ENCODE peak calls at places on chromosomes 3 and 15, in eight cellular contexts. One of them, this sample, is unnamed.
A peak's percentile ranks its signal among the peaks of the same experiment; 100 is the strongest.

GRCh38 chr15:65289261-65289854 is 2.7 kb upstream of the PARP16 start:
- DNase-seq in endothelial cell of umbilical vein: no peak
- DNase-seq in Right ventricle myocardium superior: no peak
- DNase-seq in astrocyte of the cerebellum: no peak
- DNase-seq in NCI-H1105 treated with DMSO at 0.1 percent for 48 hours: no peak
- DNase-seq in right atrium auricular region: no peak
- DNase-seq in progenitor cell of endocrine pancreas: no peak
- DNase-seq in stimulated activated CD8-positive, alpha-beta memory T cell treated with anti-CD3 and anti-CD28 coated beads, Interleukin-2, amount 100 ng/mL, for 1 hour: no peak
- DNase-seq in this sample: no peak

GRCh38 chr3:158395421-158395820 is 175.6 kb upstream of the MLF1 start:
- DNase-seq in endothelial cell of umbilical vein: no peak
- DNase-seq in Right ventricle myocardium superior: no peak
- DNase-seq in astrocyte of the cerebellum: no peak
- DNase-seq in NCI-H1105 treated with DMSO at 0.1 percent for 48 hours: no peak
- DNase-seq in right atrium auricular region: no peak
- DNase-seq in progenitor cell of endocrine pancreas: no peak
- DNase-seq in stimulated activated CD8-positive, alpha-beta memory T cell treated with anti-CD3 and anti-CD28 coated beads, Interleukin-2, amount 100 ng/mL, for 1 hour: no peak
- DNase-seq in this sample: no peak

GRCh38 chr3:8727793-8728517 is 5.6 kb upstream of the CAV3 start:
- DNase-seq in endothelial cell of umbilical vein: no peak
- DNase-seq in Right ventricle myocardium superior: no peak
- DNase-seq in astrocyte of the cerebellum: no peak
- DNase-seq in NCI-H1105 treated with DMSO at 0.1 percent for 48 hours: no peak
- DNase-seq in right atrium auricular region: no peak
- DNase-seq in progenitor cell of endocrine pancreas: no peak
- DNase-seq in stimulated activated CD8-positive, alpha-beta memory T cell treated with anti-CD3 and anti-CD28 coated beads, Interleukin-2, amount 100 ng/mL, for 1 hour: no peak
- DNase-seq in this sample: no peak

GRCh38 chr3:20100106-20100605 is 59.9 kb downstream of the KAT2B start:
- DNase-seq in endothelial cell of umbilical vein: no peak
- DNase-seq in Right ventricle myocardium superior: no peak
- DNase-seq in astrocyte of the cerebellum: no peak
- DNase-seq in NCI-H1105 treated with DMSO at 0.1 percent for 48 hours: no peak
- DNase-seq in right atrium auricular region: no peak
- DNase-seq in progenitor cell of endocrine pancreas: no peak
- DNase-seq in stimulated activated CD8-positive, alpha-beta memory T cell treated with anti-CD3 and anti-CD28 coated beads, Interleukin-2, amount 100 ng/mL, for 1 hour: no peak
- DNase-seq in this sample: no peak

GRCh38 chr3:46678280-46678679 is 15.2 kb downstream of the ALS2CL start:
- DNase-seq in endothelial cell of umbilical vein: no peak
- DNase-seq in Right ventricle myocardium superior: no peak
- DNase-seq in astrocyte of the cerebellum: no peak
- DNase-seq in NCI-H1105 treated with DMSO at 0.1 percent for 48 hours: no peak
- DNase-seq in right atrium auricular region: no peak
- DNase-seq in progenitor cell of endocrine pancreas: no peak
- DNase-seq in stimulated activated CD8-positive, alpha-beta memory T cell treated with anti-CD3 and anti-CD28 coated beads, Interleukin-2, amount 100 ng/mL, for 1 hour: no peak
- DNase-seq in this sample: no peak

GRCh38 chr3:13135811-13136321 is 62.6 kb upstream of the IQSEC1 start:
- DNase-seq in endothelial cell of umbilical vein: no peak
- DNase-seq in Right ventricle myocardium superior: peak; percentile 37
- DNase-seq in astrocyte of the cerebellum: no peak
- DNase-seq in NCI-H1105 treated with DMSO at 0.1 percent for 48 hours: no peak
- DNase-seq in right atrium auricular region: no peak
- DNase-seq in progenitor cell of endocrine pancreas: no peak
- DNase-seq in stimulated activated CD8-positive, alpha-beta memory T cell treated with anti-CD3 and anti-CD28 coated beads, Interleukin-2, amount 100 ng/mL, for 1 hour: no peak
- DNase-seq in this sample: no peak

GRCh38 chr3:127970966-127971592 is 56.0 kb downstream of the KBTBD12 start:
- DNase-seq in endothelial cell of umbilical vein: peak; percentile 27
- DNase-seq in Right ventricle myocardium superior: no peak
- DNase-seq in astrocyte of the cerebellum: peak; percentile 46
- DNase-seq in NCI-H1105 treated with DMSO at 0.1 percent for 48 hours: peak; percentile 82
- DNase-seq in right atrium auricular region: no peak
- DNase-seq in progenitor cell of endocrine pancreas: no peak
- DNase-seq in stimulated activated CD8-positive, alpha-beta memory T cell treated with anti-CD3 and anti-CD28 coated beads, Interleukin-2, amount 100 ng/mL, for 1 hour: no peak
- DNase-seq in this sample: peak; percentile 10

GRCh38 chr15:90201944-90202375 is 830 bp downstream of the SEMA4B start:
- DNase-seq in endothelial cell of umbilical vein: no peak
- DNase-seq in Right ventricle myocardium superior: no peak
- DNase-seq in astrocyte of the cerebellum: no peak
- DNase-seq in NCI-H1105 treated with DMSO at 0.1 percent for 48 hours: no peak
- DNase-seq in right atrium auricular region: no peak
- DNase-seq in progenitor cell of endocrine pancreas: no peak
- DNase-seq in stimulated activated CD8-positive, alpha-beta memory T cell treated with anti-CD3 and anti-CD28 coated beads, Interleukin-2, amount 100 ng/mL, for 1 hour: no peak
- DNase-seq in this sample: no peak

GRCh38 chr3:114057011-114057347 is 442 bp downstream of the QTRT2 start:
- DNase-seq in endothelial cell of umbilical vein: no peak
- DNase-seq in Right ventricle myocardium superior: no peak
- DNase-seq in astrocyte of the cerebellum: no peak
- DNase-seq in NCI-H1105 treated with DMSO at 0.1 percent for 48 hours: no peak
- DNase-seq in right atrium auricular region: no peak
- DNase-seq in progenitor cell of endocrine pancreas: no peak
- DNase-seq in stimulated activated CD8-positive, alpha-beta memory T cell treated with anti-CD3 and anti-CD28 coated beads, Interleukin-2, amount 100 ng/mL, for 1 hour: no peak
- DNase-seq in this sample: no peak